ENCODE peak calls at places on chromosomes 7 and 10, in four cellular contexts. C is psoas muscle, V is GM23248, R is cardiac muscle cell. I is an unnamed sample. For H3K4me1, the result is how much of the 10 kb centered on the place peaks cover.

GRCh38 chr7:156764016-156764669 is 123.6 kb downstream of the RNF32 start:
- DNase-seq in C (peak), R (peak), V (peak), I (peak)

GRCh38 chr7:1936531-1937251 is 266.6 kb downstream of the ELFN1 start:
- DNase-seq in R (no peak), C (peak), V (no peak), I (no peak)

GRCh38 chr7:150439926-150440325 is 10.5 kb upstream of the GIMAP8 start:
- DNase-seq in C (no peak), V (peak), R (peak), I (no peak)

GRCh38 chr10:33657154-33657900 is 322.9 kb upstream of the NRP1 start:
- DNase-seq in R (peak), V (peak), C (no peak), I (no peak)

GRCh38 chr10:69650589-69651261 is 20.7 kb downstream of the FAM241B start:
- DNase-seq in V (no peak), C (no peak), R (no peak), I (no peak)

GRCh38 chr10:84416245-84416555 is 87.8 kb downstream of the CCSER2 start:
- DNase-seq in C (no peak), R (no peak), V (no peak), I (no peak)

GRCh38 chr10:114087655-114088054 is 44.0 kb downstream of the ADRB1 start:
- DNase-seq in C (no peak), V (no peak), R (no peak), I (no peak)

GRCh38 chr7:44750921-44751571 is 2.4 kb downstream of the ZMIZ2 start:
- DNase-seq in R (no peak), V (no peak), C (no peak), I (no peak)

GRCh38 chr7:80666376-80666775 is 27.9 kb downstream of the CD36 start:
- DNase-seq in V (no peak), C (no peak), R (no peak), I (no peak)

GRCh38 chr7:16755397-16755796 is 1.8 kb downstream of the TSPAN13 start:
- DNase-seq in C (no peak), R (no peak), V (peak), I (no peak)

GRCh38 chr7:116955801-116956514 is 2.7 kb downstream of the ST7 start:
- DNase-seq in C (no peak), R (peak), V (peak), I (peak)

GRCh38 chr7:145903658-145904057 is 212.9 kb upstream of the CNTNAP2 start:
- DNase-seq in R (no peak), C (no peak), V (no peak), I (no peak)

GRCh38 chr7:142807855-142808460 is 37.2 kb downstream of the PRSS2 start:
- DNase-seq in C (no peak), R (peak), V (peak), I (no peak)

GRCh38 chr10:87961314-87961713 is 97.9 kb downstream of the PTEN start:
- DNase-seq in V (peak), C (no peak), R (peak), I (no peak)

GRCh38 chr10:31419394-31420063 is 100.5 kb downstream of the ZEB1 start:
- DNase-seq in C (no peak), R (peak), V (peak), I (no peak)

GRCh38 chr7:110921478-110922210 is 169.3 kb upstream of the LRRN3 start:
- DNase-seq in R (peak), C (no peak), V (peak), I (no peak)

GRCh38 chr7:10299384-10299783 is 674.3 kb upstream of the PHF14 start:
- DNase-seq in C (no peak), R (no peak), V (no peak), I (no peak)

GRCh38 chr10:49831352-49832040 is 69.4 kb upstream of the OGDHL start:
- DNase-seq in V (peak), C (no peak), R (peak), I (no peak)

GRCh38 chr7:55360486-55360885 is 4.7 kb upstream of the LANCL2 start:
- DNase-seq in R (peak), V (no peak), C (no peak), I (no peak)

GRCh38 chr10:7589748-7590147 is 77.0 kb downstream of the ITIH5 start:
- DNase-seq in R (no peak), V (no peak), C (no peak), I (no peak)

GRCh38 chr7:98892609-98893008 is 14.3 kb downstream of the TRRAP start:
- DNase-seq in C (no peak), V (no peak), R (no peak), I (no peak)

GRCh38 chr7:21587139-21587773 is 44.4 kb downstream of the DNAH11 start:
- DNase-seq in V (no peak), R (no peak), C (no peak), I (no peak)

GRCh38 chr10:84261236-84261635 is 16.4 kb downstream of the RGR start:
- DNase-seq in R (no peak), V (no peak), C (no peak), I (no peak)

GRCh38 chr10:43891241-43891640 is 242.6 kb upstream of the ZNF32 start:
- DNase-seq in R (no peak), C (no peak), V (no peak), I (no peak)

GRCh38 chr7:132343196-132343595 is 233.1 kb downstream of the PLXNA4 start:
- DNase-seq in R (peak), V (no peak), C (no peak), I (no peak)

GRCh38 chr7:115548756-115549155 is 481.8 kb downstream of the TFEC start:
- DNase-seq in V (no peak), C (no peak), R (no peak), I (no peak)

GRCh38 chr10:2049560-2049959 is 312.2 kb upstream of the ADARB2 start:
- DNase-seq in C (no peak), V (no peak), R (no peak), I (no peak)

GRCh38 chr7:16357921-16358320 is 63.4 kb downstream of the CRPPA start:
- DNase-seq in V (no peak), C (no peak), R (no peak), I (no peak)

GRCh38 chr10:109887776-109888175 is 35.5 kb downstream of the XPNPEP1 start:
- DNase-seq in V (no peak), R (no peak), C (no peak), I (no peak)

GRCh38 chr10:47348138-47348651 is at the start of gene RBP3:
- DNase-seq in V (no peak), R (no peak), C (no peak), I (no peak)

GRCh38 chr10:78459639-78460037 is 426.0 kb downstream of the RPS24 start:
- DNase-seq in V (no peak), R (no peak), C (no peak), I (no peak)

GRCh38 chr10:116041948-116042347 is 231.1 kb downstream of the GFRA1 start:
- DNase-seq in V (no peak), R (no peak), C (no peak), I (no peak)

GRCh38 chr10:69938541-69938991 is 114.1 kb upstream of the MACROH2A2 start:
- DNase-seq in V (no peak), R (no peak), C (no peak), I (peak)

GRCh38 chr10:78025685-78026364 is 3.5 kb downstream of the POLR3A start:
- DNase-seq in R (no peak), C (no peak), V (peak), I (no peak)

GRCh38 chr7:102294589-102294988 is 7.9 kb downstream of the SH2B2 start:
- DNase-seq in R (no peak), C (no peak), V (no peak), I (no peak)

GRCh38 chr7:102295346-102296178 is 8.9 kb downstream of the SH2B2 start:
- DNase-seq in V (no peak), R (no peak), C (no peak), I (no peak)

GRCh38 chr7:102291056-102291915 is 4.6 kb downstream of the SH2B2 start:
- DNase-seq in C (no peak), R (no peak), V (peak), I (no peak)

GRCh38 chr7:102291916-102292267 is 5.2 kb downstream of the SH2B2 start:
- DNase-seq in V (no peak), C (no peak), R (no peak), I (no peak)

DNA sequence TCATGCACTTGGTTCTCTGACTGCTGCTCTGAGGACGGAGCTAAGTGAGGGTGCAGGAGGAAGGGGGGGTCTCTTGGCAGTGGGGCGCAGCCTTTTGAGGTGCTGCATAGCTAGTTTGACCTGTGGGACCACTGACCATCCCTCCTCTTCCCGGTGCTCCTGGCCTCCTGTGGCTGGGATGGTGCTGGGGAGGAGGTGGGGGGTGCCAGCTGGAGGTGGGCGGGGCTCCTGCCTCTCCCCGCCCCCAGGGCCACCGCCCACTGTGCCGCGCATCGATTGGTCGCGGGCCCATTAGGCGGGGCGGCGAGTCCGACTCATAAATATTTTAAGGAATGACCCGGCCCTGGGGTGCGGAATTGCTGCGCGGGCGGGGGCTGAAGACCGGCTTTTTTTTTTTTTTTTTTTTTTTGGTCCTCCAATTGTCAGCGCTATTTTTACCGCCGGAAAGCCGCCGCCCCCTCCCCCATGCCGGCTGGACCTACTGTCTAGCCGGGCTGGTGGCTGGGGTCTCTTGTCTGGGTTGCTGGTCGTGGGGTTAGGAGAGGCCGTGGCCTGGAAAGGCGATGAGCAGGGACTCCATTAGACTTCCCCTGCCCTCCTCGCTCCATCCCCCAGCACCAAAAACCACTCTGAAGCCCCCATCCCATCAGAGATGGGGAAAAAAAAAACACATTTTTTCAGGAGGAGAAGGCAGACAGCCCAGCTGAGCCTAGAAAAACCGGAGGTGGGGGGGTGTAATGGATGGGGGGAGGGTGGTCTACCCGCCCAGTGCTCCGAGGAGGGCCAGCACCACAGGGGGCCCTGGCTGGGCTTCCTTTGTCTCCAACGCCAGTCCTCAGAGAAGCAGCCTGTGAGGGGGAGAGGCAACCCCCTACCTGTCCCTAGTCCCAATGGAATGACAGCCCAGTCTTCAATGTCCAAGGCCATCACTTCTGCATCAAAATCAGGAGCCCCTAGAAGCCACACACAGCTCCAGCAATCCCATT is 6.4 kb downstream of the SH2B2 start:
- DNase-seq in C (no peak), R (no peak), V (peak), I (no peak)
- H3K27ac ChIP-seq in C (no peak), R (no peak), V (no peak), I (no peak)

GRCh38 chr10:3780766-3781457 is 4.1 kb downstream of the KLF6 start:
- DNase-seq in V (peak), R (peak), C (no peak), I (no peak)
- H3K4me1 ChIP-seq in V (under half), R (under half), C (half or more), I (half or more)

GRCh38 chr7:83861876-83862275 is 212.9 kb upstream of the SEMA3E start:
- DNase-seq in R (no peak), V (no peak), C (no peak), I (no peak)
- H3K27ac ChIP-seq in R (no peak), V (no peak), C (no peak), I (no peak)

GRCh38 chr10:97514344-97514743 is 15.6 kb downstream of the UBTD1 start:
- DNase-seq in R (no peak), V (no peak), C (no peak), I (no peak)

GRCh38 chr10:97517778-97518561 is 19.2 kb downstream of the UBTD1 start:
- DNase-seq in C (no peak), R (no peak), V (peak), I (no peak)

GRCh38 chr10:97517096-97517750 is 18.5 kb downstream of the UBTD1 start:
- DNase-seq in V (no peak), R (no peak), C (no peak), I (no peak)

GRCh38 chr10:97518601-97519043 is 19.9 kb downstream of the UBTD1 start:
- DNase-seq in R (peak), V (peak), C (no peak), I (no peak)

GRCh38 chr10:97515260-97515978 is 16.7 kb downstream of the UBTD1 start:
- DNase-seq in V (no peak), R (no peak), C (no peak), I (no peak)
- H3K4me1 ChIP-seq in V (under half), R (under half), C (half or more), I (under half)

DNA sequence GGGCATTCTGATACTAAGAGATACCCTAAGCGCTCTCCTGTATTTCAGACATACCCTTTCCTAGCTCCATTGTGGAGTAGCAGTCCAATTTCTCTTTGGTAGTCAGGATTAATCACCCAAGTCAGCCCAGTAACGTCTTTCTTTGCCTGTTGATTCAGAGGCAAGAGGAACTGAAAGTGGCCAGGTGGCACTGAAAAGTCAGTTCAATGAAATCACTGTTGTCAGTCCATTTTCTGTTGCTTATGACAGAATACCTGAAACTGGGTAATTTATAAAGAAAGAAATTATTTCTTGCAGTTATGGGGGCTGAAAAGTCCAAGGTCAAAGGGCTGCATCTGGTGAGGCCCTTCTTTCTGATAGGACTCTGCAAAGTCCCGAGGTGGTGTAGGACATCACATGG is 40.2 kb downstream of the ANKRD61 start:
- DNase-seq in R (no peak), C (no peak), V (no peak), I (no peak)
- H3K27ac ChIP-seq in R (no peak), C (no peak), V (no peak), I (no peak)

DNA sequence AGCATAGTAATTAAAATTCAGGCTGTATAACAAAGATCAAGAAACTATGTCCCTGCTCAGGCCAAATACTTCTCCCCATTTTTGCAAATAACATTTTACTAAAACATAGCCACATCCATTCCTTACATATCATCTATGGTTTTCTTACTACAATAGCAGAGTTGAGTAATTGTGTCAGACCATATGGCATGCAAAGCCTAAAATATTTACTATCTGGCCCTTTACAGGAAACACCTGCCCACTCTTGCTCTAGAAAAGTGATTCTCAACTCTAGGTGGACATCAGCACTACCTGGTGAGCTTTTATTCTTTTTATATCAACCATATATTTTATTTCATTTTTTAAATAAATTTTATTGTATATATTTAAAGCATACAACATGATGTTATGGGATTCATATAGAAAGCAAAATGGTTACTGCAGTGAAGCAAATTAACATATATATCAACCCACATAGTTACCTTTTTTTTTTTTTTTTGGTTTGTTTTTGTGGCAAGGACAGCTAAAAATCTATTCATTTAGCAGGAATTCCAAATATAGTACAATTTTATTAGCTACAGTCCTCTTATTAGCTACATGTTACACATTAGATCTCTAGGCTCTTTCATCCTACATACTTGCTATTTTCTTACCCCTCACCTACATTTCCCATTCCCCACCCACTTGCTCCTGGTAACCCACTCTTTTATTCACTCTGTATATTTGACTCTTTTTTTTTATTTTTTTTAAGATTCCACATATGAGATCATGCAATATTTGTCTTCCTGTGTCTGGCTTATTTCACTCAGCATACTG is 19.6 kb downstream of the ABI1 start:
- DNase-seq in R (peak), V (no peak), C (no peak), I (no peak)
- H3K4me1 ChIP-seq in R (under half), V (under half), C (under half), I (under half)

GRCh38 chr7:151838072-151838471 is 38.8 kb downstream of the PRKAG2 start:
- DNase-seq in V (no peak), C (no peak), R (no peak), I (no peak)

GRCh38 chr7:151836927-151837205 is 40.0 kb downstream of the PRKAG2 start:
- DNase-seq in V (no peak), R (no peak), C (no peak), I (no peak)

GRCh38 chr7:151836191-151836926 is 40.6 kb downstream of the PRKAG2 start:
- DNase-seq in V (no peak), C (no peak), R (no peak), I (no peak)

GRCh38 chr7:151838861-151839381 is 38.0 kb downstream of the PRKAG2 start:
- DNase-seq in C (no peak), V (no peak), R (no peak), I (no peak)

DNA sequence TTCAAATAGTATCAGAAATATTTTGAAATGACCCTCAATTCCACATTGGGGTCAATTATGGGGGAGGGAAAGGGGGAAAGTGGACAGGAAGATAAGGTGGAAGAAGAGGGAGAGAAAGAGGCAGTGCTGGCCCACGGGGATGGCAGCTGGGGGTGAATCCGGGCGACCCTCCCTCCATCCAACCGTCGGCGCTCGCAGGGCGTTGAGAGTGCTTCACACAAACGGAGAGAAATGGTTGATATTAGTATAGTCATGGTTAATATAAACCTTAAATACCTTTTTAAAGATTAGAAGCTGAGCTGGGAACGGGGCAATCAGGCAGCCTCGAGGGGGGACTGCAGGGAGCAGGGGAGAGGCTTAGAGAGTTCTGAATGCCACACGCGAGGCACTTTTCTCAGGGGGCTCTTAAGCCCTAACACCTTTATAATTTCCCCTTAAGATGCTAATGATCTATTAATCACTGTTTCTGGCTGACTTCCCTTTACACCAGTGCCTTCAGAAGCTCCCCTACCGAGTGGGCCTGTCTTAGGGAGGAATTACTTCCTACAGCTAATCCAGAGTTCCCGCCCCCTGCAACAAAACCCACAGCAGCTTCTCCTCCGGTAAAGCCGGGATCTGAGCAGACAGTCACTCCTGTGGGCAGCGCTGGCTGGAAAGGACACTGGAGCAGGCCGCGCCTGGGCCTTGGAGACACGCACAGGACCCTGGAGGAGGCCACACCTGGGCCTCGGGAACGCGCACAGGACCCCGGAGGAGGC is 39.5 kb downstream of the PRKAG2 start:
- DNase-seq in V (no peak), C (no peak), R (no peak), I (no peak)
- H3K27ac ChIP-seq in V (no peak), C (no peak), R (no peak), I (no peak)

DNA sequence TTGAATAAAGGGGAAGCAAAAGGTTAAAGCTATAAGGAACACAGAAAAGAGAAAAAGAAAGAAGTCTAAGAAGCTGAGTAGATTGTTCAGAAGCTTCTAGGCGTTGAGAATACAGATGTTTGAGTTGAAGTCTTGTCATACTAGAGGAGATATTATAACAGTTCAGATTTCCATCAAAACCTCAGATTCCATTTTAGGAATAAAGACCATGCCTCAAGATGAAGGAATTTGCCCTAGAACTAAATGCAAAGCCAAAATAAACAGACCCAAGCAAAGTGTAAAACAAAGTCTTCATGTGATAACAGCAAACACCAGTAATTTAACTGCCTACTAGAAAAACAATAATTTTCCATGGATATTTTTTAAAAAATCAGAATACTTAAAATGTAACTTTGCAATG is 476.5 kb upstream of the POT1 start:
- DNase-seq in C (no peak), R (no peak), V (no peak), I (no peak)
- H3K4me1 ChIP-seq in C (under half), R (under half), V (under half), I (under half)

I was measured in body of pancreas.